ENCODE peak calls at places on chromosomes 7 and 10, in eight cellular contexts. L, J, B, X, V, R, K and C are unnamed samples.

GRCh38 chr10:72261323-72262018 is 12.3 kb upstream of the DDIT4 start:
- DNase-seq in K (no peak), B (no peak), J (no peak), V (no peak), X (no peak), L (no peak), R (no peak), C (no peak)

GRCh38 chr7:19362099-19362498 is 216.9 kb upstream of the FERD3L start:
- DNase-seq in J (no peak), V (no peak), L (no peak), X (no peak), R (peak), K (no peak), B (peak), C (no peak)

GRCh38 chr7:128458956-128459355 is 3.3 kb downstream of the HILPDA start:
- DNase-seq in X (no peak), J (no peak), L (no peak), B (no peak), K (no peak), R (no peak), V (no peak), C (no peak)

GRCh38 chr10:19847321-19847720 is 31.1 kb downstream of the PLXDC2 start:
- DNase-seq in V (no peak), X (no peak), J (no peak), B (peak), K (no peak), R (peak), L (no peak), C (no peak)

GRCh38 chr10:47047577-47048532 is 136.6 kb downstream of the PTPN20 start:
- DNase-seq in J (peak), V (peak), X (peak), L (peak), R (peak), K (peak), B (peak), C (peak)

GRCh38 chr7:36746347-36746746 is 22.1 kb upstream of the AOAH start:
- DNase-seq in J (peak), B (peak), L (no peak), X (no peak), V (no peak), R (no peak), K (peak), C (no peak)

GRCh38 chr7:79531116-79531515 is 77.6 kb upstream of the MAGI2 start:
- DNase-seq in K (no peak), V (no peak), B (no peak), R (no peak), L (no peak), X (no peak), J (no peak), C (no peak)

GRCh38 chr10:73166972-73167371 is 836 bp downstream of the ECD start:
- DNase-seq in K (no peak), X (no peak), B (no peak), J (no peak), V (no peak), R (no peak), L (no peak), C (no peak)

GRCh38 chr10:114526497-114527238 is 122.4 kb upstream of the AFAP1L2 start:
- DNase-seq in V (peak), R (peak), K (peak), L (peak), X (peak), J (peak), B (peak), C (peak)

GRCh38 chr10:127462643-127463295 is 86.3 kb upstream of the NPS start:
- DNase-seq in V (no peak), K (no peak), L (no peak), B (no peak), J (no peak), R (no peak), X (no peak), C (no peak)

GRCh38 chr7:106419455-106420182 is 134.8 kb upstream of the NAMPT start:
- DNase-seq in J (no peak), B (no peak), X (no peak), R (no peak), L (no peak), V (no peak), K (no peak), C (no peak)

GRCh38 chr10:111007486-111007885 is 69.3 kb upstream of the ADRA2A start:
- DNase-seq in V (no peak), J (no peak), R (no peak), L (no peak), K (no peak), B (no peak), X (no peak), C (no peak)

GRCh38 chr7:24570983-24571382 is 2.3 kb upstream of the PALS2 start:
- DNase-seq in V (no peak), K (no peak), R (no peak), X (no peak), J (no peak), L (no peak), B (no peak), C (no peak)

GRCh38 chr7:74266191-74266963 is 12.2 kb upstream of the RFC2 start:
- DNase-seq in K (no peak), L (no peak), R (no peak), X (no peak), B (no peak), J (no peak), V (no peak), C (no peak)

GRCh38 chr10:43305881-43306280 is 39.0 kb upstream of the RASGEF1A start:
- DNase-seq in J (no peak), R (no peak), B (no peak), L (no peak), X (no peak), V (no peak), K (no peak), C (no peak)

GRCh38 chr7:55060690-55061414 is 42.0 kb downstream of the EGFR start:
- DNase-seq in X (no peak), J (no peak), R (no peak), K (no peak), B (peak), L (no peak), V (no peak), C (no peak)

GRCh38 chr7:44846816-44847508 is 925 bp downstream of the H2AZ2 start:
- DNase-seq in B (no peak), K (no peak), L (no peak), J (no peak), V (no peak), X (no peak), R (no peak), C (no peak)

GRCh38 chr7:131008840-131009651 is 275.0 kb upstream of the KLF14 start:
- DNase-seq in J (no peak), L (no peak), X (no peak), B (peak), V (no peak), R (no peak), K (no peak), C (no peak)

GRCh38 chr7:27364344-27364758 is 121.7 kb downstream of the EVX1 start:
- DNase-seq in X (peak), V (peak), R (peak), L (peak), K (no peak), B (peak), J (peak), C (no peak)

GRCh38 chr10:28054211-28054888 is 55.5 kb upstream of the ODAD2 start:
- DNase-seq in J (no peak), K (no peak), B (peak), V (no peak), R (peak), L (no peak), X (no peak), C (no peak)

GRCh38 chr7:90391488-90391887 is 11.8 kb upstream of the CLDN12 start:
- DNase-seq in V (no peak), R (no peak), B (no peak), K (no peak), J (no peak), X (no peak), L (no peak), C (no peak)

GRCh38 chr10:80528185-80528700 is 9.5 kb upstream of the SH2D4B start:
- DNase-seq in B (no peak), X (no peak), R (no peak), J (no peak), V (no peak), L (no peak), K (no peak), C (no peak)

GRCh38 chr7:84801396-84801795 is 385.5 kb downstream of the SEMA3D start:
- DNase-seq in J (no peak), V (no peak), X (no peak), L (no peak), K (no peak), R (no peak), B (no peak), C (no peak)

GRCh38 chr7:84803979-84804378 is 382.9 kb downstream of the SEMA3D start:
- DNase-seq in V (no peak), L (no peak), X (no peak), K (no peak), J (no peak), B (no peak), R (no peak), C (no peak)

GRCh38 chr7:84800846-84801245 is 386.0 kb downstream of the SEMA3D start:
- DNase-seq in K (no peak), V (no peak), X (no peak), B (no peak), R (no peak), J (no peak), L (no peak), C (no peak)

DNA sequence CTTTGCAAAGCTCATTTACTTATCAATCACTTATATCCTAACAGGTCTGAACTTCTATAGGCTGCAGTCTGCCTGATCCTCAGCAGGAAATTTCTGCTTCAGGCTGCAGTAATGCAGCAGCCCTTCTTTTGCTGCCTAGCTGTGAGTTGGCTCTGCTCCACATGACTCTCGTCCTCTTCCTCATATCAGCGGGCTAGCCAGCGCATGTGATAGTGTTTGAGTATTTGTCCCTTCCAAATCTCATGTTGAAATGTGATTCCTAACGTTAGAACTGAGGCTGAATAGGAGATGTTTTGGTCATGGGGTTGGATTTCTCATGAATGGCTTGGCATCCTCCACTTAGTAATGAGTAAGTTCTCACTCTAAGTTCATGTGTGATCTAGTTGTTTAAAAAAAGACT is 387.7 kb downstream of the SEMA3D start:
- DNase-seq in J (no peak), B (no peak), K (no peak), X (no peak), V (no peak), L (no peak), R (no peak), C (no peak)
- H3K27ac ChIP-seq in J (no peak), B (no peak), K (no peak), X (no peak), V (no peak), L (no peak), R (no peak), C (no peak)

GRCh38 chr7:159139639-159140038 is 5.0 kb downstream of the VIPR2 start:
- DNase-seq in J (no peak), K (no peak), R (no peak), V (no peak), B (no peak), X (peak), L (no peak), C (no peak)

GRCh38 chr7:159139202-159139601 is 5.5 kb downstream of the VIPR2 start:
- DNase-seq in R (no peak), L (no peak), V (no peak), X (peak), B (no peak), K (no peak), J (no peak), C (no peak)

GRCh38 chr7:159141660-159142059 is 3.0 kb downstream of the VIPR2 start:
- DNase-seq in K (no peak), B (no peak), X (peak), L (peak), V (no peak), R (no peak), J (no peak), C (no peak)

GRCh38 chr7:159141159-159141558 is 3.5 kb downstream of the VIPR2 start:
- DNase-seq in B (no peak), J (no peak), L (no peak), X (peak), K (no peak), V (no peak), R (no peak), C (no peak)

GRCh38 chr7:159140170-159140910 is 4.3 kb downstream of the VIPR2 start:
- DNase-seq in V (no peak), K (no peak), B (no peak), L (no peak), X (peak), J (no peak), R (no peak), C (no peak)
- TF ChIP-seq CTCF in V (no peak), K (no peak), B (no peak), L (no peak), X (no peak), J (no peak), R (no peak), C (no peak)

GRCh38 chr10:70457759-70458305 is 16.4 kb upstream of the NODAL start:
- DNase-seq in V (no peak), K (no peak), L (no peak), J (no peak), R (no peak), B (no peak), X (no peak), C (no peak)

GRCh38 chr10:70458329-70459060 is 17.0 kb upstream of the NODAL start:
- DNase-seq in J (peak), K (peak), X (peak), B (peak), V (peak), L (peak), R (peak), C (peak)

GRCh38 chr10:70459061-70459770 is 17.7 kb upstream of the NODAL start:
- DNase-seq in L (no peak), B (no peak), K (no peak), V (no peak), R (no peak), X (no peak), J (no peak), C (no peak)

GRCh38 chr10:70461397-70462348 is 16.9 kb upstream of the PALD1 start:
- DNase-seq in V (peak), B (peak), L (peak), X (peak), K (no peak), J (peak), R (peak), C (no peak)

DNA sequence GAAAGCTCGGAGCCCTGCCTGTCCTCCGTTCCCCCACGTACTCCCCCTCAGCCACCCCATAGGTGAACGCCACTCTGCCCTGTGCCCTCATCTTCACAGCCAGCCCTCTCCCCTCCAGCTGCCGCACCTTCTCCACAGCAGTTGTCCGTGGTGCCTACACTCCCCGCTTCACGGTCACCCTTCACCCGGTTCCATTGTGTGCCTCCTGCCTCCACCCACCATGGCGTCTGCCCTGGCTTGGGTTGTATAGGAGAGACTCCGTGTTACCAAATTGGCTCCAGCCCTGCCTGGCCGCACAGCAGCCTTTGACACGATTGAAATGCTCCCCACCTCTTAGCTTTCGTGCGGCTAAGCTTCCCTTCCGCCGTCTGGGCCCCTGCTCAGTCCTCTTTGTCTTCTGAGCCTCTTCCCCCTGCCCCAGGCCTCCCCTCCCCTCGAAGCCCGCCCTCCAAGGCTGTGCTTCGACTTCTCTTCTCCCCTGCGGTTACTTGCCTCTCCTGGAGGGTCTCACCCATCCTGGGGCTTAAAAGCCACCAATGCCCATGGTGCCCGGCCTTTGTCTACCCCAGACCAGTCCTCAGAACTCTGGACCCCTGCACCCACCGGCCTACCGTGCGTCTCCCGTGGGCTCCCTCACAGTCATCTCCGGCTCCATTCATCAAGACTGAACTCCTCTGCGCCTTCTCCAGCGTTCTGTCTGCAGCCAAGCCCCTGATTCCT is 18.4 kb upstream of the NODAL start:
- DNase-seq in K (no peak), B (no peak), J (no peak), X (no peak), V (no peak), L (no peak), R (no peak), C (no peak)
- H3K27ac ChIP-seq in K (no peak), B (no peak), J (no peak), X (no peak), V (peak), L (peak), R (no peak), C (no peak)

GRCh38 chr7:109092268-109092667 is 522.6 kb downstream of the DNAJB9 start:
- DNase-seq in V (no peak), B (no peak), R (no peak), X (no peak), L (no peak), J (no peak), K (no peak), C (no peak)
- TF ChIP-seq CTCF in V (no peak), B (no peak), R (no peak), X (no peak), L (no peak), J (no peak), K (no peak), C (no peak)

DNA sequence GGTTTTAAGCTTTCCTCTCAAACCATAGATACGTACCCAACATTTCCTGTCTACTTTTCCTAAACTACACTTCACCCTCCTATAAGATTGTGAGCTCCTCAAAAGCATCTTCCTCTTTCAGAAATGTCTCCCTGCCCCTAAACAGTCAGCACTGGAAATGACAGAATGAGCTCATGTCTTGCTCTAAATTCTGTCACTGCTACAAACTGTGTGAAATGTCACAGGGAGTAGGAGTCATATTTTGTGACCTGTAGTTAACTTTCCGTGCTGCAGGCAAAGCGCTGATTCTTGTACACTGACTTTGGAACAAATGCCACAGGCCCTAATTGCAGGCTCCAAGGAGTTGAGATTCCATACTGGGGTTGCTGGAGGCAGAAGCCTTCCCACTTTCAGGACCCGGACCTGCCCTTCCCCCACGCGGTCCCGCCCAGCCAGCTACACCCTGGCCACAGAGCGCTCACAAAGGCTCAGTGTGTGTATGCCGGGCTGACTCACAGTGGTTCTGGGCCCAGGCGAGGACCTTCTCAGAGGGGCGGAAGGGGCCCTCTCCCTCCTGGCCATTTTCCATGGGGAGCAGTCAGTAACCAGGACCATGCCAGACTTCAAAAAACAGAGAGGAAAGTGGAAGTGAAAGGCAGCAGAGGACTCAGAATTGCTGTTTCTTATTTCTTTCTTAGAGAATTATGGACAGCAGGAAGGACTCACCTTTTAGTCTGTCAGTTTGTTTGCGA is 24.1 kb downstream of the SCD start:
- DNase-seq in B (peak), V (peak), X (peak), J (peak), L (peak), K (peak), R (peak), C (peak)
- H3K27ac ChIP-seq in B (peak), V (peak), X (no peak), J (peak), L (peak), K (peak), R (peak), C (peak)

DNA sequence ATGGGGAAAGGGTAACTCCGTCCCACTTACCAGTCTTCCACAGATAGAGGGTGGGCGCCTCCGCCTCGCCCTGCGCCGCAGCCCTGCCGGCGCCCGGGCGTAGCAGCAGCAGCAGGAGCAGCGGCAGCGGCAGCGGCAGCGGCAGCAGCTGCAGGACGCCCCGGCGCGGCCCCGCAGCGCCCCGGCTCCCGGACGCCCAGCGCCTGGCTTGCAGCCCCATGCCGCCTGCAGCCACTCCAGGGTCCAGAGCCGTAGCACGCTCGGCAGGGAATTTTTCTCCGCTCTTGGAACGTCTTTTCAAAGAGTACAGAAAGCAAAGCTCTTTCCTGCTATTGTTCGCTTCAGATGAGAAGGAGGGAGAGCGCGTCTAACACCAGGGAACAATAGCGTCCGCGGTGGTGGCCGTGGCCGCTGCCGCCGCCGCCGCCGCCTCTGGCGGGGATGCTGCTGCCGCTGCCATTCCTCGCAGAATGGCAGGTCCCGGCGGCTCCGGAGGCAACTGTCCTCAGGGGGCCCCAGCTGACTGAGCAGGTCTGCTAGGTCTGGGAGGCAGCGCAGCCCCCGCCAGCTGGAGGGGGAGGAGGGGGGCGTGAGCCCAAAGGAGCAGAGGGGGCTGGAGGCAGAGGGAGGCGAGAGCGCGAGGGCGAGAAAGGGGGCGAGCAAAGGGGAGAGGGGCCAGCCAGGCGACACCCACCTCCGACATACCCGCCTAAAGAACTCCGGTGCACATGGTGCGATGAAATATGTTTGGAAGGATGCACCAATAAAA is at the start of gene THSD7A:
- DNase-seq in R (peak), K (peak), J (peak), B (peak), X (peak), L (peak), V (no peak), C (peak)
- TF ChIP-seq CTCF in R (peak), K (no peak), J (no peak), B (no peak), X (no peak), L (no peak), V (no peak), C (no peak)

GRCh38 chr7:96388166-96388565 is 66.3 kb upstream of the SLC25A13 start:
- DNase-seq in X (no peak), L (no peak), V (no peak), R (peak), J (no peak), B (peak), K (no peak), C (no peak)

GRCh38 chr7:96388620-96389383 is 66.9 kb upstream of the SLC25A13 start:
- DNase-seq in J (no peak), R (peak), K (no peak), V (no peak), L (no peak), X (no peak), B (peak), C (no peak)
- H3K27ac ChIP-seq in J (no peak), R (peak), K (peak), V (no peak), L (peak), X (peak), B (no peak), C (peak)

GRCh38 chr10:132396495-132397035 is 435 bp upstream of the PWWP2B start:
- DNase-seq in J (peak), X (peak), K (peak), V (no peak), L (peak), B (peak), R (no peak), C (peak)
- TF ChIP-seq CTCF in J (no peak), X (peak), K (peak), V (no peak), L (peak), B (peak), R (peak), C (peak)